ENCODE peak calls at places on chromosomes 7 and 10, in four cellular contexts. R is AG04450, P is kidney epithelial cell, J is AG09309. F is an unnamed sample.

GRCh38 chr10:786666-787512 is 97.4 kb upstream of the DIP2C start:
- DNase-seq in R (no peak), P (no peak), J (no peak), F (no peak)

GRCh38 chr10:71247306-71247705 is 34.9 kb downstream of the UNC5B start:
- DNase-seq in R (no peak), P (no peak), J (no peak), F (no peak)

GRCh38 chr10:92490387-92490786 is 83.5 kb downstream of the IDE start:
- DNase-seq in R (peak), P (peak), J (no peak), F (no peak)

GRCh38 chr10:76433161-76434005 is 1002.0 kb downstream of the LRMDA start:
- DNase-seq in R (no peak), P (no peak), J (no peak), F (no peak)

GRCh38 chr7:157522189-157522588 is 185.4 kb downstream of the DNAJB6 start:
- DNase-seq in R (no peak), P (no peak), J (no peak), F (no peak)

GRCh38 chr7:131521651-131522163 is 34.7 kb downstream of the PODXL start:
- DNase-seq in R (no peak), P (no peak), J (no peak), F (no peak)

GRCh38 chr7:154640266-154640865 is 362.6 kb downstream of the PAXIP1 start:
- DNase-seq in R (no peak), P (no peak), J (no peak), F (no peak)

GRCh38 chr10:687583-688286 is 1.7 kb downstream of the DIP2C start:
- DNase-seq in R (no peak), P (no peak), J (no peak), F (no peak)

GRCh38 chr10:34575882-34576281 is 239.2 kb downstream of the PARD3 start:
- DNase-seq in R (no peak), P (no peak), J (no peak), F (peak)

GRCh38 chr10:58963101-58963534 is 213.3 kb upstream of the PHYHIPL start:
- DNase-seq in R (no peak), P (no peak), J (no peak), F (no peak)

GRCh38 chr7:140348161-140348849 is 50.0 kb downstream of the SLC37A3 start:
- DNase-seq in R (peak), P (no peak), J (peak), F (no peak)

GRCh38 chr7:148982596-148983219 is 45.6 kb downstream of the PDIA4 start:
- DNase-seq in R (no peak), P (no peak), J (no peak), F (no peak)

GRCh38 chr10:132555648-132556575 is 18.3 kb downstream of the INPP5A start:
- DNase-seq in R (no peak), P (no peak), J (no peak), F (no peak)

GRCh38 chr7:12524794-12525386 is 45.6 kb upstream of the SCIN start:
- DNase-seq in R (peak), P (no peak), J (peak), F (peak)

GRCh38 chr7:73823257-73823656 is 7.5 kb upstream of the CLDN4 start:
- DNase-seq in R (no peak), P (no peak), J (no peak), F (no peak)

GRCh38 chr7:112009081-112009480 is 197.1 kb downstream of the DOCK4 start:
- DNase-seq in R (peak), P (no peak), J (no peak), F (peak)

GRCh38 chr7:41035788-41036187 is 667.1 kb downstream of the INHBA start:
- DNase-seq in R (no peak), P (no peak), J (no peak), F (no peak)

GRCh38 chr10:133438711-133439273 is 14.4 kb upstream of the SPRN start:
- DNase-seq in R (no peak), P (no peak), J (no peak), F (no peak)

GRCh38 chr7:27899601-27900000 is 159.6 kb downstream of the TAX1BP1 start:
- DNase-seq in R (no peak), P (no peak), J (no peak), F (no peak)

GRCh38 chr10:79331226-79331625 is 16.0 kb upstream of the PPIF start:
- DNase-seq in R (no peak), P (no peak), J (no peak), F (no peak)

GRCh38 chr10:6763417-6763816 is 183.3 kb upstream of the PRKCQ start:
- DNase-seq in R (no peak), P (no peak), J (no peak), F (no peak)

GRCh38 chr10:115856580-115856979 is 416.4 kb downstream of the GFRA1 start:
- DNase-seq in R (no peak), P (no peak), J (no peak), F (no peak)

GRCh38 chr10:70053896-70054641 is 1.4 kb downstream of the MACROH2A2 start:
- DNase-seq in R (no peak), P (no peak), J (no peak), F (no peak)

GRCh38 chr10:54800677-54801480 is at the start of gene PCDH15:
- DNase-seq in R (no peak), P (peak), J (no peak), F (peak)

GRCh38 chr7:113394856-113395255 is 276.5 kb upstream of the SMIM30 start:
- DNase-seq in R (no peak), P (no peak), J (no peak), F (no peak)
- TF ChIP-seq CTCF in R (no peak), P (no peak), J (no peak), F (no peak)

DNA sequence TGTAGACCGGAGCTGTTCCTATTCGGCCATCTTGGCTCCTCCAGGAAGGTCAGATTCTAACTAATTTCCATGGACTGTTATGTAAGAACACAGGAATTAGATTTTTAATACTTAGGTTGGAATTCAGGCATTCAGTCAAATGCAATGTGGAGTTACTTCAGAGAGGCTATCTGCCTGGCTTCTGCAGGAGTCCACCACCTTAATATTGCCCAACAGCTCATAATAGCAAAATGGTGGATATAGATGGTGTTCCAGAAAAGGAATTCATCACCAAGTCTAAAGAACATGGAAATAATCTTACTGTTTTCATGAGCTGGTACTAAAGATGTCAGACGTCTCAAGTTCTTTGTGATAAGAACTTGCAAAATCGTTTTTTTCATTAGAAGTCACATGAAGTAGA is 39.5 kb downstream of the CRHR2 start:
- DNase-seq in R (no peak), P (no peak), J (no peak), F (no peak)
- H3K4me3 ChIP-seq in R (no peak), P (no peak), J (no peak), F (no peak)

GRCh38 chr10:86642021-86642420 is 12.3 kb upstream of the OPN4 start:
- DNase-seq in R (no peak), P (no peak), J (no peak), F (no peak)
- TF ChIP-seq CTCF in R (no peak), P (no peak), J (no peak), F (no peak)

DNA sequence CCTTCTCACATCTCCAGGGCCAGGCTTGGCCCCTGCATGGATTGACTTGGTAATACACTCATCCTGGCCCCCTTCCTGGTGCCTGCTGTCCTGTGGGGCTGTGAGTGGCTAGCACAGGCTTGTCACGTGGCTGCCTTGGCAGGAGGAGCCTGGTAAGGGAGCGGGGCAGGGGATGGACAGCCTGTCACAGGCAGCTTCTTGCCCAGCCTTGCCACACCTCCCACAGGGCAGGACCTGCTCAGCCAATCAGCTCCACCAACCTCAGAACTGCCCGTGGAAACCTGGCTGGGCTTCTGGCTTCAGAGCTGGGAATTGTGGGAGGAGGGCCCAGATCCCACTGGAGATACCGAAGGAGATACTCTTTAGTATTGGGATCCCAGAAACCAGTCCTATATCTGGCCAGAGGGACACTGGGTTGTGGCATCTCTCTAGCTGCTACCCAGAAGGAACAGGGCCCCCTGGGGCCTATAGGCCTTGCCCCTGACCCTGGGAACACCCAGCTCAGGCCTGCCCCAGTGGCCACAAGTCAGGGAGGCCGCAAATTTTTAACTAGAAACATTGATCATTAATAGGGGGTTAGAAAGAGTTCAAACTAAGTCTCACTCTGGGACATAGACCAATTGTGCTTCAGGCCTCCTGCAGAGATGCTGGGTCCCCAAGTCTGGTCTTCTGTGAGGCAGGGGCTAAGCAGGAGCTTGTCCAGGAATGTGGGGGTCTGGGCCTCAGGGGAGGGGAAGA is at the start of gene HOGA1:
- DNase-seq in R (no peak), P (peak), J (peak), F (peak)
- H3K4me3 ChIP-seq in R (no peak), P (peak), J (no peak), F (peak)

GRCh38 chr7:120939345-120939744 is 11.2 kb upstream of the ING3 start:
- DNase-seq in R (no peak), P (no peak), J (no peak), F (no peak)

GRCh38 chr7:120942861-120943260 is 7.7 kb upstream of the ING3 start:
- DNase-seq in R (no peak), P (no peak), J (no peak), F (no peak)

GRCh38 chr7:120944826-120945562 is 5.6 kb upstream of the ING3 start:
- DNase-seq in R (no peak), P (no peak), J (no peak), F (no peak)

GRCh38 chr7:120941856-120942255 is 8.7 kb upstream of the ING3 start:
- DNase-seq in R (no peak), P (no peak), J (no peak), F (no peak)

GRCh38 chr7:120941064-120941463 is 9.5 kb upstream of the ING3 start:
- DNase-seq in R (no peak), P (no peak), J (no peak), F (no peak)
- TF ChIP-seq CTCF in R (peak), P (peak), J (no peak), F (peak)

DNA sequence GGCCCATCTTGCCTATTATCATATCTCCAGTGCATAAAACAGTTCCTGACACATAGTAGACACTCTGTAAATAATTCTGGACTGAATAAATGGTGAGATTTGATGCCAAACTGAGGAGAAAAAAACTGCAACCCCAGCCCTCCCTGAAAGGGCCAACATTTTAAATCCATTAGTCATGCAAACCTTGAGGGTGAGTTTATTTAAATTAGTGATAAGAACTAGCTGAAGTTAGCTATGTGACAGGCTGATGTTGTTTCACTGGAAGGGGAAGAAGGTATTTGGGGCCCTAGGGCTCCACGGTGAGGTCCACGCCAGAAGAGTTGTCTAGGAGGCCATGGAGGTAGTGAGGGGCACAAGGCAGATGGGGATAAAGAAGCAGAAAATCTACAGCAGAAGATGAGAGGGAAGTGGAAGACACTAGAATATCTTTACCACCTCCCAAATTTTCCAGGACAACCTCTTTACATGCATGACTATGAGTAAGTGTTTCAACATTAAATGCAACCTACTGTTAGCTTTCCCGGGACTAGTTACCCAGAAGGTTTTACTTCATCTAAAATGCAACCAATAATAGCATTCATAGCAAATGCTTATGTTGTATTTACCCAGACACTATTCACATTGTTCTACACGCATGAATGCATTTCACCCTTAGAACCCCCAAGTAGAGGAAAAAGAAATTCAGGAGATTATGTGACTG is 183.2 kb upstream of the LYZL1 start:
- DNase-seq in R (peak), P (peak), J (peak), F (peak)
- H3K4me3 ChIP-seq in R (no peak), P (no peak), J (no peak), F (no peak)

GRCh38 chr7:3089493-3089892 is 45.8 kb upstream of the CARD11 start:
- DNase-seq in R (no peak), P (no peak), J (no peak), F (no peak)
- TF ChIP-seq CTCF in R (peak), P (peak), J (peak), F (peak)

GRCh38 chr7:127807829-127808228 is 155.8 kb downstream of the SND1 start:
- DNase-seq in R (no peak), P (no peak), J (no peak), F (no peak)
- H3K4me3 ChIP-seq in R (no peak), P (no peak), J (no peak), F (no peak)

F was measured in epithelial cell of proximal tubule.